ENCODE peak calls at places on chromosome 21, in four cellular contexts. E is AG09309, I is thoracic aorta, B is omental fat pad. R is an unnamed sample.

GRCh38 chr21:41357546-41357945 is 4.3 kb upstream of the MX2 start:
- DNase-seq in E (no peak), I (no peak), B (no peak), R (no peak)

GRCh38 chr21:40732243-40732642 is 114.7 kb downstream of the DSCAM start:
- DNase-seq in E (peak), I (no peak), B (no peak), R (no peak)

GRCh38 chr21:42797522-42797921 is 81.8 kb downstream of the WDR4 start:
- DNase-seq in E (no peak), I (no peak), B (no peak), R (no peak)

GRCh38 chr21:42733037-42733632 is 79.7 kb downstream of the PDE9A start:
- DNase-seq in E (no peak), I (no peak), B (no peak), R (no peak)

GRCh38 chr21:29643289-29643688 is 296.5 kb downstream of the GRIK1 start:
- DNase-seq in E (no peak), I (no peak), B (no peak), R (no peak)

GRCh38 chr21:36806103-36806502 is 107.2 kb downstream of the SIM2 start:
- DNase-seq in E (no peak), I (no peak), B (no peak), R (no peak)

GRCh38 chr21:42363331-42363730 is 3.0 kb downstream of the TFF1 start:
- DNase-seq in E (no peak), I (no peak), B (no peak), R (no peak)

GRCh38 chr21:39120876-39121599 is 62.2 kb downstream of the PSMG1 start:
- DNase-seq in E (no peak), I (no peak), B (no peak), R (no peak)

GRCh38 chr21:36321325-36322082 is 1.5 kb downstream of the MORC3 start:
- DNase-seq in E (no peak), I (no peak), B (no peak), R (no peak)

GRCh38 chr21:29130234-29130993 is at the start of gene MAP3K7CL:
- DNase-seq in E (peak), I (peak), B (no peak), R (peak)

GRCh38 chr21:25568230-25568629 is 39.1 kb downstream of the MRPL39 start:
- DNase-seq in E (no peak), I (no peak), B (no peak), R (no peak)

GRCh38 chr21:31354122-31354521 is 10.1 kb upstream of the TIAM1 start:
- DNase-seq in E (no peak), I (no peak), B (no peak), R (peak)

GRCh38 chr21:31557956-31558838 is 101.3 kb upstream of the SOD1 start:
- DNase-seq in E (no peak), I (no peak), B (no peak), R (no peak)

GRCh38 chr21:44086636-44087425 is 20.4 kb upstream of the PWP2 start:
- DNase-seq in E (no peak), I (no peak), B (no peak), R (no peak)

GRCh38 chr21:42425603-42425985 is 21.9 kb downstream of the UBASH3A start:
- DNase-seq in E (no peak), I (no peak), B (no peak), R (no peak)

GRCh38 chr21:29091032-29091431 is 17.6 kb upstream of the CCT8 start:
- DNase-seq in E (no peak), I (no peak), B (no peak), R (no peak)

GRCh38 chr21:40923361-40923760 is 76.4 kb upstream of the DSCAM start:
- DNase-seq in E (no peak), I (no peak), B (no peak), R (peak)

GRCh38 chr21:41396452-41397107 is 29.5 kb upstream of the MX1 start:
- DNase-seq in E (no peak), I (no peak), B (no peak), R (no peak)

GRCh38 chr21:14773777-14774345 is 227.7 kb upstream of the SAMSN1 start:
- DNase-seq in E (no peak), I (no peak), B (peak), R (no peak)

GRCh38 chr21:28607545-28607944 is 385.1 kb downstream of the LTN1 start:
- DNase-seq in E (no peak), I (no peak), B (no peak), R (no peak)

GRCh38 chr21:26686278-26686677 is 113.2 kb upstream of the CYYR1 start:
- DNase-seq in E (no peak), I (no peak), B (no peak), R (no peak)

GRCh38 chr21:43287111-43287973 is 118.5 kb downstream of the CRYAA start:
- DNase-seq in E (no peak), I (no peak), B (no peak), R (no peak)

GRCh38 chr21:36701912-36702621 is 3.2 kb downstream of the SIM2 start:
- DNase-seq in E (no peak), I (no peak), B (no peak), R (no peak)

GRCh38 chr21:25506887-25507286 is 100.4 kb downstream of the MRPL39 start:
- DNase-seq in E (no peak), I (no peak), B (no peak), R (no peak)

GRCh38 chr21:32770514-32771133 is 931 bp downstream of the PAXBP1 start:
- DNase-seq in E (no peak), I (no peak), B (no peak), R (no peak)
- TF ChIP-seq CTCF in E (no peak), I (no peak), B (no peak), R (no peak)

GRCh38 chr21:37871121-37871862 is 45.0 kb downstream of the KCNJ6 start:
- DNase-seq in E (peak), I (no peak), B (no peak), R (no peak)

GRCh38 chr21:37870229-37870628 is 46.0 kb downstream of the KCNJ6 start:
- DNase-seq in E (no peak), I (no peak), B (no peak), R (no peak)

GRCh38 chr21:37874904-37875780 is 41.1 kb downstream of the KCNJ6 start:
- DNase-seq in E (no peak), I (no peak), B (no peak), R (no peak)

GRCh38 chr21:37874481-37874880 is 41.8 kb downstream of the KCNJ6 start:
- DNase-seq in E (no peak), I (no peak), B (no peak), R (no peak)

GRCh38 chr21:37873655-37874054 is 42.6 kb downstream of the KCNJ6 start:
- DNase-seq in E (no peak), I (no peak), B (no peak), R (no peak)
- TF ChIP-seq CTCF in E (peak), I (no peak), B (no peak), R (peak)

DNA sequence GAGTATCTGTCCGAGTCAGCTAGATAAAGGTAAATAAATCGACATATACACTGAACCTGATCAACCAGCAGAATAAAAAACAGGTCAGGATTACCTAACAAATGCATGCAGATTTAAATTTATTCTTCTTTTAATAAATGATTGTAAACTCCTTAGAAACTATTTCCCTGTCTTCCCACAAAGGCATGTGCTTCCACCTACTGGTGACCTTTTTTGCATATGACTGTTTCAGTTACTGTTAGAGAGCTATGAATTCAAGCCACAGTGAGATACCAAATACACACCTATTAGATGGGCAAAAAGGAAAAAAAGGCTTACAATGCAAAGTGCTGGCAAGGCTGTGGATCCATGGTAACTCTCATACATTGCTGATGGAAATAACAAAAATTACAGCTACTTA is 957.4 kb upstream of the NCAM2 start:
- DNase-seq in E (no peak), I (no peak), B (no peak), R (no peak)
- TF ChIP-seq CTCF in E (no peak), I (no peak), B (no peak), R (no peak)

DNA sequence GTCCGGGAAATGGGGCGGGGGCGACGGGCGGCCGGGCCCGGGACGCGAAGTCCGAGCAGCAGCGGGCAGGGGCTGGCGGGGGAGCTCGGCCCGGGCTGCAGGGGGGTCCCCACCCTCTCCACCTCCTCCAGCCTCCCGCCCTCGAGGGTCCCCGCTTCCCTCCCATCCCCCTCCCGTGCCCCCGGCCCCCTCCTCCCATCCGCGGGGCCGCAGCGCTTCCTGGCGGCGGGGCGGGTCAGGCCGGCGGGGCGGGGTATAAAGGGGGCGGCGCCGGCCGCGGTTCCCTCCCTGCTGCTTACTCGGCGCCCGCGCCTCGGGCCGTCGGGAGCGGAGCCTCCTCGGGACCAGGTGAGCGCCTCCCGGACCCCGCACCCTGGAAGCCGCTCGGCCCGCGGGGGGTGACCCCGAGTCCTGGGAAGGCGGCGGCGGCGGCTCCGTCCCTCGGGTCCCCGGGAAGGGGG is at the start of gene COL6A2:
- DNase-seq in E (no peak), I (peak), B (peak), R (no peak)
- TF ChIP-seq CTCF in E (peak), I (peak), B (no peak), R (no peak)

GRCh38 chr21:34560021-34560420 is 48.0 kb upstream of the KCNE1 start:
- DNase-seq in E (no peak), I (no peak), B (no peak), R (no peak)
- TF ChIP-seq CTCF in E (no peak), I (no peak), B (no peak), R (no peak)

R was measured in keratinocyte.